ENCODE peak calls at places on chromosomes 5 and 9, in six cellular contexts. One of them, this sample, is unnamed.

GRCh38 chr9:104794070-104794469 is 30.1 kb downstream of the NIPSNAP3B start:
- DNase-seq in A549: no peak
- DNase-seq in HepG2: no peak
- DNase-seq in endothelial cell of umbilical vein: no peak
- DNase-seq in GM12878: no peak
- DNase-seq in K562: no peak
- DNase-seq in this sample: no peak

GRCh38 chr5:73793911-73794310 is 167.9 kb downstream of the ARHGEF28 start:
- DNase-seq in A549: no peak
- DNase-seq in HepG2: no peak
- DNase-seq in endothelial cell of umbilical vein: peak
- DNase-seq in GM12878: no peak
- DNase-seq in K562: no peak
- DNase-seq in this sample: no peak

GRCh38 chr9:8857330-8858249 is 1058.0 kb upstream of the DMAC1 start:
- DNase-seq in A549: no peak
- DNase-seq in HepG2: no peak
- DNase-seq in endothelial cell of umbilical vein: peak
- DNase-seq in GM12878: no peak
- DNase-seq in K562: no peak
- DNase-seq in this sample: no peak

GRCh38 chr5:154916874-154917273 is 21.1 kb downstream of the GEMIN5 start:
- DNase-seq in A549: no peak
- DNase-seq in HepG2: no peak
- DNase-seq in endothelial cell of umbilical vein: no peak
- DNase-seq in GM12878: no peak
- DNase-seq in K562: no peak
- DNase-seq in this sample: no peak

GRCh38 chr5:149198148-149198547 is 56.9 kb downstream of the ABLIM3 start:
- DNase-seq in A549: no peak
- DNase-seq in HepG2: no peak
- DNase-seq in endothelial cell of umbilical vein: no peak
- DNase-seq in GM12878: no peak
- DNase-seq in K562: no peak
- DNase-seq in this sample: no peak

GRCh38 chr9:83006378-83006777 is 56.6 kb downstream of the RASEF start:
- DNase-seq in A549: no peak
- DNase-seq in HepG2: no peak
- DNase-seq in endothelial cell of umbilical vein: no peak
- DNase-seq in GM12878: peak
- DNase-seq in K562: no peak
- DNase-seq in this sample: no peak

GRCh38 chr5:170330568-170331054 is 33.0 kb upstream of the LCP2 start:
- DNase-seq in A549: no peak
- DNase-seq in HepG2: no peak
- DNase-seq in endothelial cell of umbilical vein: no peak
- DNase-seq in GM12878: no peak
- DNase-seq in K562: no peak
- DNase-seq in this sample: peak

GRCh38 chr9:107819772-107820171 is 330.2 kb upstream of the KLF4 start:
- DNase-seq in A549: no peak
- DNase-seq in HepG2: no peak
- DNase-seq in endothelial cell of umbilical vein: no peak
- DNase-seq in GM12878: no peak
- DNase-seq in K562: no peak
- DNase-seq in this sample: no peak

GRCh38 chr5:64612349-64612961 is 77.8 kb upstream of the SHISAL2B start:
- DNase-seq in A549: peak
- DNase-seq in HepG2: peak
- DNase-seq in endothelial cell of umbilical vein: peak
- DNase-seq in GM12878: no peak
- DNase-seq in K562: peak
- DNase-seq in this sample: peak

GRCh38 chr5:84130006-84130580 is 254.6 kb downstream of the EDIL3 start:
- DNase-seq in A549: no peak
- DNase-seq in HepG2: no peak
- DNase-seq in endothelial cell of umbilical vein: no peak
- DNase-seq in GM12878: no peak
- DNase-seq in K562: no peak
- DNase-seq in this sample: no peak

GRCh38 chr9:115118471-115119156 is 657 bp upstream of the TNC start:
- DNase-seq in A549: peak
- DNase-seq in HepG2: no peak
- DNase-seq in endothelial cell of umbilical vein: peak
- DNase-seq in GM12878: no peak
- DNase-seq in K562: no peak
- DNase-seq in this sample: peak

GRCh38 chr5:133900498-133901270 is 67.7 kb downstream of the C5orf15 start:
- DNase-seq in A549: no peak
- DNase-seq in HepG2: no peak
- DNase-seq in endothelial cell of umbilical vein: no peak
- DNase-seq in GM12878: no peak
- DNase-seq in K562: no peak
- DNase-seq in this sample: no peak

GRCh38 chr5:114055318-114055788 is 306.5 kb upstream of the KCNN2 start:
- DNase-seq in A549: peak
- DNase-seq in HepG2: no peak
- DNase-seq in endothelial cell of umbilical vein: peak
- DNase-seq in GM12878: no peak
- DNase-seq in K562: no peak
- DNase-seq in this sample: no peak

GRCh38 chr9:138058181-138058580 is 180.6 kb downstream of the CACNA1B start:
- DNase-seq in A549: no peak
- DNase-seq in HepG2: no peak
- DNase-seq in endothelial cell of umbilical vein: no peak
- DNase-seq in GM12878: no peak
- DNase-seq in K562: no peak
- DNase-seq in this sample: no peak

GRCh38 chr5:163473613-163474243 is 13.3 kb downstream of the HMMR start:
- DNase-seq in A549: no peak
- DNase-seq in HepG2: no peak
- DNase-seq in endothelial cell of umbilical vein: peak
- DNase-seq in GM12878: no peak
- DNase-seq in K562: no peak
- DNase-seq in this sample: no peak

GRCh38 chr5:135438712-135439111 is 8.4 kb downstream of the DCANP1 start:
- DNase-seq in A549: no peak
- DNase-seq in HepG2: no peak
- DNase-seq in endothelial cell of umbilical vein: no peak
- DNase-seq in GM12878: no peak
- DNase-seq in K562: no peak
- DNase-seq in this sample: no peak

GRCh38 chr9:100937377-100937776 is 91.2 kb upstream of the PLPPR1 start:
- DNase-seq in A549: no peak
- DNase-seq in HepG2: no peak
- DNase-seq in endothelial cell of umbilical vein: no peak
- DNase-seq in GM12878: no peak
- DNase-seq in K562: no peak
- DNase-seq in this sample: no peak

GRCh38 chr9:137240321-137240840 is 706 bp upstream of the TUBB4B start:
- DNase-seq in A549: peak
- DNase-seq in HepG2: no peak
- DNase-seq in endothelial cell of umbilical vein: peak
- DNase-seq in GM12878: no peak
- DNase-seq in K562: peak
- DNase-seq in this sample: peak

GRCh38 chr9:87711857-87712800 is 13.8 kb upstream of the CTSL start:
- DNase-seq in A549: peak
- DNase-seq in HepG2: peak
- DNase-seq in endothelial cell of umbilical vein: peak
- DNase-seq in GM12878: no peak
- DNase-seq in K562: no peak
- DNase-seq in this sample: no peak

GRCh38 chr5:146802945-146803522 is 75.5 kb downstream of the PPP2R2B start:
- DNase-seq in A549: no peak
- DNase-seq in HepG2: no peak
- DNase-seq in endothelial cell of umbilical vein: no peak
- DNase-seq in GM12878: no peak
- DNase-seq in K562: no peak
- DNase-seq in this sample: no peak

GRCh38 chr5:142886956-142887355 is 116.8 kb downstream of the ARHGAP26 start:
- DNase-seq in A549: no peak
- DNase-seq in HepG2: no peak
- DNase-seq in endothelial cell of umbilical vein: no peak
- DNase-seq in GM12878: no peak
- DNase-seq in K562: no peak
- DNase-seq in this sample: no peak

GRCh38 chr5:149656576-149657182 is 73.4 kb upstream of the PPARGC1B start:
- DNase-seq in A549: peak
- DNase-seq in HepG2: no peak
- DNase-seq in endothelial cell of umbilical vein: no peak
- DNase-seq in GM12878: no peak
- DNase-seq in K562: peak
- DNase-seq in this sample: peak

GRCh38 chr9:79015951-79016350 is 555.8 kb upstream of the TLE4 start:
- DNase-seq in A549: no peak
- DNase-seq in HepG2: no peak
- DNase-seq in endothelial cell of umbilical vein: no peak
- DNase-seq in GM12878: no peak
- DNase-seq in K562: no peak
- DNase-seq in this sample: no peak

GRCh38 chr9:94734054-94734754 is 7.7 kb downstream of the AOPEP start:
- DNase-seq in A549: no peak
- DNase-seq in HepG2: no peak
- DNase-seq in endothelial cell of umbilical vein: peak
- DNase-seq in GM12878: no peak
- DNase-seq in K562: peak
- DNase-seq in this sample: peak
- TF ChIP-seq MYC in A549: no peak
- TF ChIP-seq MYC in HepG2: no peak
- TF ChIP-seq MYC in endothelial cell of umbilical vein: no peak
- TF ChIP-seq MYC in GM12878: no peak
- TF ChIP-seq MYC in K562: no peak
- TF ChIP-seq MYC in this sample: no peak

GRCh38 chr5:176535101-176535654 is 2.0 kb downstream of the RNF44 start:
- DNase-seq in A549: peak
- DNase-seq in HepG2: no peak
- DNase-seq in endothelial cell of umbilical vein: peak
- DNase-seq in GM12878: peak
- DNase-seq in K562: no peak
- DNase-seq in this sample: peak
- TF ChIP-seq POLR2A in A549: no peak
- TF ChIP-seq POLR2A in HepG2: no peak
- TF ChIP-seq POLR2A in endothelial cell of umbilical vein: no peak
- TF ChIP-seq POLR2A in GM12878: peak
- TF ChIP-seq POLR2A in K562: no peak
- TF ChIP-seq POLR2A in this sample: peak

GRCh38 chr5:79936644-79937216 is 54.3 kb downstream of the MTX3 start:
- DNase-seq in A549: no peak
- DNase-seq in HepG2: no peak
- DNase-seq in endothelial cell of umbilical vein: no peak
- DNase-seq in GM12878: no peak
- DNase-seq in K562: no peak
- DNase-seq in this sample: no peak

GRCh38 chr5:79932510-79933504 is 58.3 kb downstream of the MTX3 start:
- DNase-seq in A549: no peak
- DNase-seq in HepG2: peak
- DNase-seq in endothelial cell of umbilical vein: no peak
- DNase-seq in GM12878: no peak
- DNase-seq in K562: no peak
- DNase-seq in this sample: no peak

GRCh38 chr5:79934681-79935080 is 56.4 kb downstream of the MTX3 start:
- DNase-seq in A549: no peak
- DNase-seq in HepG2: no peak
- DNase-seq in endothelial cell of umbilical vein: no peak
- DNase-seq in GM12878: no peak
- DNase-seq in K562: no peak
- DNase-seq in this sample: no peak

GRCh38 chr5:79935992-79936643 is 54.9 kb downstream of the MTX3 start:
- DNase-seq in A549: no peak
- DNase-seq in HepG2: no peak
- DNase-seq in endothelial cell of umbilical vein: no peak
- DNase-seq in GM12878: no peak
- DNase-seq in K562: no peak
- DNase-seq in this sample: no peak

GRCh38 chr5:79938468-79938867 is 52.6 kb downstream of the MTX3 start:
- DNase-seq in A549: no peak
- DNase-seq in HepG2: no peak
- DNase-seq in endothelial cell of umbilical vein: no peak
- DNase-seq in GM12878: no peak
- DNase-seq in K562: no peak
- DNase-seq in this sample: no peak
- TF ChIP-seq MYC in A549: no peak
- TF ChIP-seq MYC in HepG2: no peak
- TF ChIP-seq MYC in endothelial cell of umbilical vein: no peak
- TF ChIP-seq MYC in GM12878: no peak
- TF ChIP-seq MYC in K562: no peak
- TF ChIP-seq MYC in this sample: no peak

DNA sequence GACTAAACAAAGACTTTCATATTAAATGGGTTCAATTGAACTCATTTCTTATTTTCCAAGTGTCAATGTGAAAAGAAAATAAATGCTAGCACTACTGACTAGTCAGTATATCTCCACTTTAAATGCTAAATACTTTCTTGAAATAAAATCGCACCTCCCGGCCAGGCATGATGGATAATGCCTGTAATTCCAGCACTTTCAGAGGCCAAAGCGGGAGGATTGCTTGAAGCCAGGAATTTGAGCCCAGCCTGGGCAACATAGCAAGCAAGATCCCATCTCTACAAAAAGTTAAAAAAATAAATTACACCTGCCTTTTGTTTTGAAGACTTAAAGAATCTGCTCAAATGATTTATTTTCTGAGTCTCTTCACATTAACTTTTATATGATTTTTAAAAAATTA is 34.7 kb downstream of the WDR36 start:
- DNase-seq in A549: no peak
- DNase-seq in HepG2: no peak
- DNase-seq in endothelial cell of umbilical vein: no peak
- DNase-seq in GM12878: no peak
- DNase-seq in K562: no peak
- DNase-seq in this sample: no peak
- TF ChIP-seq POLR2A in A549: no peak
- TF ChIP-seq POLR2A in HepG2: no peak
- TF ChIP-seq POLR2A in endothelial cell of umbilical vein: no peak
- TF ChIP-seq POLR2A in GM12878: no peak
- TF ChIP-seq POLR2A in K562: no peak
- TF ChIP-seq POLR2A in this sample: no peak

DNA sequence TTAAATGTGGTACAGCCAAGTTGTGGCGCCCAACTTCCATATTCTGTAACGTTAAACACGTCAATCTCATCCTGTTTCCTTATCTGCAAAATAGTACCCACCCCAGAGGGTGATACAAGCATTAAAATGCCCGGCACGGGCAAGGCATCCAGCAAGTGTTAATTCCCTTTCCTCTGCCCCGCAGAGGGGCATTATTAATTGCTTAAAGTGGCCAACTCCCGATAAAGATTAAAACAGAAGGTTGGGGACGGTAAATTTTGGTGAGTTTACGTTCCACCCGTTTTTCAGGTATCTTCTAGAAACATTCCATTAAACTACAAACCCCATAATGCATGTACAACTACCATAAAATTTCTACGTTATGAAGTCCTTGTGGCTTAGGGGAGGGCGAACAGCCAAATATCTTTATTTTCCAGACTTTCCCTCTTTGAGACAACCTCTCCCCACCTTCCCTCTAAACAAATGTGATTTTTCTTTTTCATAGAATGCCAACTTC is 1.3 kb upstream of the GPBP1 start:
- DNase-seq in A549: peak
- DNase-seq in HepG2: no peak
- DNase-seq in endothelial cell of umbilical vein: peak
- DNase-seq in GM12878: no peak
- DNase-seq in K562: no peak
- DNase-seq in this sample: peak
- TF ChIP-seq MYC in A549: no peak
- TF ChIP-seq MYC in HepG2: no peak
- TF ChIP-seq MYC in endothelial cell of umbilical vein: no peak
- TF ChIP-seq MYC in GM12878: no peak
- TF ChIP-seq MYC in K562: no peak
- TF ChIP-seq MYC in this sample: no peak

This sample was measured in NB4.